ENCODE peak calls at places on chromosomes 1 and 21, in ten cellular contexts. R is GM13977, T is RPMI7951, I is fibroblast of the conjunctiva, O is WERI-Rb-1, L is neural crest cell, S is KG1, X is HEK293T, G is left kidney, P is heart left ventricle. C is an unnamed sample.

GRCh38 chr1:21244986-21245687 is 45.1 kb downstream of the ECE1 start:
- DNase-seq in X (peak; percentile 47), T (no peak), O (no peak), L (no peak), I (no peak), S (no peak), R (no peak), G (no peak), P (peak; percentile 51), C (no peak)

GRCh38 chr1:151047925-151048644 is 534 bp downstream of the C1orf56 start:
- DNase-seq in P (peak; percentile 84), O (peak; percentile 95), S (no peak), I (peak; percentile 40), T (peak; percentile 65), L (peak; percentile 64), X (peak; percentile 86), R (peak; percentile 78), G (peak; percentile 90), C (peak; percentile 60)

GRCh38 chr1:110647254-110647891 is 27.4 kb downstream of the KCNA3 start:
- DNase-seq in T (peak; percentile 86), G (no peak), P (no peak), O (no peak), X (no peak), S (no peak), I (no peak), R (no peak), L (no peak), C (no peak)

GRCh38 chr21:42220138-42220701 is 1.3 kb downstream of the ABCG1 start:
- DNase-seq in S (peak; percentile 61), O (peak; percentile 69), L (peak; percentile 45), X (peak; percentile 74), G (peak; percentile 96), R (peak; percentile 79), T (peak; percentile 6), P (no peak), I (peak; percentile 28), C (peak; percentile 67)

GRCh38 chr1:3746389-3746783 is 5.9 kb upstream of the CCDC27 start:
- DNase-seq in X (no peak), L (no peak), R (no peak), I (no peak), G (peak; percentile 48), O (no peak), S (no peak), P (peak; percentile 59), T (no peak), C (no peak)

GRCh38 chr1:227947425-227947677 is 381 bp downstream of the WNT9A start:
- DNase-seq in O (no peak), S (no peak), L (no peak), T (no peak), G (no peak), R (peak; percentile 59), X (peak; percentile 59), P (no peak), I (no peak), C (no peak)

GRCh38 chr1:197319631-197320030 is 51.6 kb downstream of the CRB1 start:
- DNase-seq in S (no peak), T (no peak), L (no peak), P (no peak), R (no peak), G (no peak), I (no peak), X (no peak), O (no peak), C (no peak)

GRCh38 chr1:211737115-211738035 is 62.0 kb upstream of the NEK2 start:
- DNase-seq in I (no peak), O (no peak), P (no peak), G (no peak), L (no peak), R (no peak), S (no peak), X (no peak), T (no peak), C (peak; percentile 52)

GRCh38 chr21:38777015-38777414 is 28.7 kb upstream of the ETS2 start:
- DNase-seq in X (no peak), I (no peak), L (no peak), G (no peak), S (no peak), O (no peak), R (no peak), T (no peak), P (no peak), C (no peak)

GRCh38 chr1:199545780-199546179 is 481.7 kb upstream of the NR5A2 start:
- DNase-seq in P (no peak), X (peak; percentile 25), O (peak; percentile 56), S (no peak), R (no peak), G (no peak), T (peak; percentile 17), I (no peak), L (no peak), C (no peak)

GRCh38 chr1:26027716-26028489 is 6.3 kb downstream of the EXTL1 start:
- DNase-seq in T (peak; percentile 45), S (no peak), G (no peak), R (no peak), I (no peak), X (no peak), O (no peak), L (no peak), P (no peak), C (no peak)

GRCh38 chr1:184028854-184029623 is 8.5 kb downstream of the COLGALT2 start:
- DNase-seq in O (no peak), I (no peak), T (peak; percentile 56), G (no peak), R (no peak), S (no peak), L (no peak), X (no peak), P (no peak), C (no peak)

GRCh38 chr1:206725053-206725963 is 40.6 kb downstream of the MAPKAPK2 start:
- DNase-seq in R (peak; percentile 78), P (no peak), O (peak; percentile 91), L (peak; percentile 57), T (peak; percentile 35), I (no peak), G (peak; percentile 76), X (peak; percentile 71), S (no peak), C (peak; percentile 26)

GRCh38 chr1:227766015-227766634 is 30.9 kb downstream of the SNAP47 start:
- DNase-seq in T (peak; percentile 91), I (no peak), P (no peak), X (no peak), S (no peak), G (no peak), R (no peak), O (no peak), L (no peak), C (no peak)

GRCh38 chr1:15489052-15489736 is 13.3 kb downstream of the CELA2B start:
- DNase-seq in T (no peak), P (no peak), G (no peak), I (no peak), X (no peak), O (peak; percentile 68), S (no peak), R (no peak), L (no peak), C (peak; percentile 6)

GRCh38 chr1:164561007-164561406 is 2.0 kb downstream of the PBX1 start:
- DNase-seq in O (no peak), R (no peak), T (no peak), P (no peak), G (no peak), S (no peak), L (no peak), I (no peak), X (no peak), C (no peak)

GRCh38 chr1:33010946-33011731 is 25.5 kb downstream of the AK2 start:
- DNase-seq in O (no peak), G (no peak), I (no peak), T (no peak), P (no peak), L (no peak), R (no peak), X (no peak), S (no peak), C (peak; percentile 25)

GRCh38 chr21:24852610-24853195 is 754.6 kb downstream of the MRPL39 start:
- DNase-seq in L (no peak), I (no peak), P (no peak), T (no peak), X (no peak), R (no peak), S (no peak), G (no peak), O (no peak), C (no peak)

GRCh38 chr21:45487891-45488600 is 54.2 kb downstream of the SLC19A1 start:
- DNase-seq in T (no peak), P (no peak), X (no peak), O (peak; percentile 62), L (no peak), I (no peak), S (no peak), G (peak; percentile 18), R (no peak), C (no peak)

GRCh38 chr1:82486969-82487368 is 686.2 kb downstream of the ADGRL2 start:
- DNase-seq in R (no peak), L (no peak), X (no peak), O (no peak), P (no peak), S (no peak), G (no peak), I (no peak), T (no peak), C (no peak)

GRCh38 chr1:8815582-8816285 is 1.7 kb downstream of the RERE start:
- DNase-seq in P (no peak), R (no peak), I (no peak), X (no peak), L (peak; percentile 43), S (no peak), G (peak; percentile 57), T (peak; percentile 34), O (no peak), C (peak; percentile 23)

GRCh38 chr1:65065535-65066378 is 82.2 kb upstream of the AK4 start:
- DNase-seq in S (no peak), T (no peak), G (peak; percentile 59), O (peak; percentile 77), P (peak; percentile 72), R (no peak), L (no peak), X (peak; percentile 59), I (no peak), C (no peak)

GRCh38 chr1:162141273-162142023 is 72.0 kb downstream of the NOS1AP start:
- DNase-seq in G (no peak), L (no peak), R (no peak), X (no peak), P (no peak), O (no peak), S (no peak), I (no peak), T (peak; percentile 44), C (no peak)

GRCh38 chr1:107724648-107725047 is 240.3 kb downstream of the VAV3 start:
- DNase-seq in X (no peak), R (no peak), L (no peak), T (no peak), O (no peak), I (no peak), P (no peak), G (no peak), S (no peak), C (no peak)

GRCh38 chr1:14994841-14995437 is 158.6 kb upstream of the TMEM51 start:
- DNase-seq in L (no peak), O (no peak), I (no peak), X (no peak), R (no peak), P (no peak), G (no peak), T (no peak), S (no peak), C (no peak)

GRCh38 chr1:9196129-9197040 is 38.2 kb upstream of the H6PD start:
- DNase-seq in R (peak; percentile 71), T (peak; percentile 92), L (peak; percentile 66), P (peak; percentile 80), I (peak; percentile 46), X (peak; percentile 69), S (peak; percentile 51), G (peak; percentile 76), O (peak; percentile 92), C (no peak)

GRCh38 chr1:16721871-16722641 is 18.3 kb upstream of the RNU1-4 start:
- DNase-seq in L (no peak), O (peak; percentile 52), P (no peak), X (peak; percentile 4), G (peak; percentile 0), I (no peak), T (no peak), S (no peak), R (peak; percentile 24), C (no peak)

GRCh38 chr1:25896266-25896665 is 10.0 kb downstream of the STMN1 start:
- DNase-seq in L (no peak), T (peak; percentile 42), G (no peak), S (no peak), P (no peak), O (peak; percentile 46), R (no peak), I (no peak), X (no peak), C (no peak)